ENCODE peak calls at places on chromosomes 7 and 10, in five cellular contexts. One of them, this sample, is unnamed.

GRCh38 chr10:86700851-86701617 is 32.7 kb downstream of the LDB3 start:
- DNase-seq in BJ: no peak
- DNase-seq in psoas muscle: peak; percentile 40
- DNase-seq in PC-3: no peak
- DNase-seq in tibial nerve: no peak
- DNase-seq in this sample: no peak

GRCh38 chr7:81937091-81937490 is 167.2 kb upstream of the HGF start:
- DNase-seq in BJ: no peak
- DNase-seq in tibial nerve: no peak
- DNase-seq in PC-3: no peak
- DNase-seq in psoas muscle: no peak
- DNase-seq in this sample: peak; percentile 8

GRCh38 chr7:106896268-106896667 is 31.2 kb downstream of the PIK3CG start:
- DNase-seq in BJ: no peak
- DNase-seq in psoas muscle: no peak
- DNase-seq in PC-3: no peak
- DNase-seq in tibial nerve: no peak
- DNase-seq in this sample: no peak

GRCh38 chr7:103131225-103131624 is 17.7 kb downstream of the NAPEPLD start:
- DNase-seq in tibial nerve: no peak
- DNase-seq in psoas muscle: no peak
- DNase-seq in PC-3: peak; percentile 52
- DNase-seq in BJ: no peak
- DNase-seq in this sample: peak; percentile 62

GRCh38 chr7:111982804-111983203 is 223.4 kb downstream of the DOCK4 start:
- DNase-seq in tibial nerve: no peak
- DNase-seq in PC-3: peak; percentile 15
- DNase-seq in BJ: no peak
- DNase-seq in psoas muscle: no peak
- DNase-seq in this sample: no peak

GRCh38 chr7:18041202-18041601 is 13.6 kb upstream of the PRPS1L1 start:
- DNase-seq in PC-3: peak; percentile 13
- DNase-seq in BJ: no peak
- DNase-seq in psoas muscle: no peak
- DNase-seq in tibial nerve: no peak
- DNase-seq in this sample: no peak

GRCh38 chr10:49089152-49089788 is 26.1 kb downstream of the VSTM4 start:
- DNase-seq in BJ: no peak
- DNase-seq in tibial nerve: no peak
- DNase-seq in psoas muscle: no peak
- DNase-seq in PC-3: no peak
- DNase-seq in this sample: no peak

GRCh38 chr7:13034693-13035092 is 347.3 kb downstream of the ARL4A start:
- DNase-seq in tibial nerve: no peak
- DNase-seq in PC-3: no peak
- DNase-seq in BJ: no peak
- DNase-seq in psoas muscle: no peak
- DNase-seq in this sample: no peak

GRCh38 chr10:84406592-84406991 is 78.2 kb downstream of the CCSER2 start:
- DNase-seq in tibial nerve: no peak
- DNase-seq in PC-3: no peak
- DNase-seq in BJ: no peak
- DNase-seq in psoas muscle: no peak
- DNase-seq in this sample: no peak

GRCh38 chr7:888081-889024 is 12.0 kb downstream of the GET4 start:
- DNase-seq in PC-3: no peak
- DNase-seq in BJ: no peak
- DNase-seq in psoas muscle: peak; percentile 49
- DNase-seq in tibial nerve: no peak
- DNase-seq in this sample: no peak

GRCh38 chr10:33801705-33802104 is 467.2 kb upstream of the NRP1 start:
- DNase-seq in tibial nerve: no peak
- DNase-seq in psoas muscle: peak; percentile 57
- DNase-seq in PC-3: peak; percentile 100
- DNase-seq in BJ: no peak
- DNase-seq in this sample: peak; percentile 92

GRCh38 chr7:105614341-105614840 is 33.1 kb upstream of the EFCAB10 start:
- DNase-seq in tibial nerve: no peak
- DNase-seq in PC-3: no peak
- DNase-seq in psoas muscle: no peak
- DNase-seq in BJ: no peak
- DNase-seq in this sample: no peak

GRCh38 chr10:3805227-3805790 is 20.3 kb upstream of the KLF6 start:
- DNase-seq in psoas muscle: peak; percentile 53
- DNase-seq in BJ: no peak
- DNase-seq in PC-3: peak; percentile 75
- DNase-seq in tibial nerve: no peak
- DNase-seq in this sample: peak; percentile 91

GRCh38 chr7:73496626-73497025 is 25.5 kb downstream of the BAZ1B start:
- DNase-seq in psoas muscle: no peak
- DNase-seq in PC-3: no peak
- DNase-seq in BJ: no peak
- DNase-seq in tibial nerve: no peak
- DNase-seq in this sample: no peak

GRCh38 chr7:95046494-95047240 is 139.3 kb downstream of the PPP1R9A start:
- DNase-seq in PC-3: no peak
- DNase-seq in tibial nerve: no peak
- DNase-seq in BJ: no peak
- DNase-seq in psoas muscle: no peak
- DNase-seq in this sample: no peak

GRCh38 chr7:3065724-3066143 is 22.1 kb upstream of the CARD11 start:
- DNase-seq in BJ: no peak
- DNase-seq in tibial nerve: no peak
- DNase-seq in PC-3: peak; percentile 33
- DNase-seq in psoas muscle: peak; percentile 52
- DNase-seq in this sample: peak; percentile 25

GRCh38 chr7:21086688-21087087 is 300.0 kb upstream of the SP8 start:
- DNase-seq in PC-3: peak; percentile 93
- DNase-seq in tibial nerve: no peak
- DNase-seq in BJ: no peak
- DNase-seq in psoas muscle: no peak
- DNase-seq in this sample: peak; percentile 71

GRCh38 chr7:44431091-44431608 is 59.3 kb downstream of the NUDCD3 start:
- DNase-seq in PC-3: peak; percentile 9
- DNase-seq in BJ: no peak
- DNase-seq in psoas muscle: no peak
- DNase-seq in tibial nerve: no peak
- DNase-seq in this sample: no peak

GRCh38 chr7:148495614-148496013 is 95.0 kb upstream of the C7orf33 start:
- DNase-seq in psoas muscle: no peak
- DNase-seq in BJ: no peak
- DNase-seq in tibial nerve: no peak
- DNase-seq in PC-3: no peak
- DNase-seq in this sample: no peak

GRCh38 chr10:91077549-91078017 is 142.9 kb upstream of the PCGF5 start:
- DNase-seq in tibial nerve: no peak
- DNase-seq in PC-3: peak; percentile 19
- DNase-seq in BJ: no peak
- DNase-seq in psoas muscle: peak; percentile 81
- DNase-seq in this sample: peak; percentile 38

GRCh38 chr10:67782556-67782955 is 55.4 kb downstream of the DNAJC12 start:
- DNase-seq in BJ: no peak
- DNase-seq in tibial nerve: no peak
- DNase-seq in PC-3: peak; percentile 39
- DNase-seq in psoas muscle: no peak
- DNase-seq in this sample: no peak
- H3K4me3 ChIP-seq in BJ: no peak overlapping the region
- H3K4me3 ChIP-seq in tibial nerve: no peak overlapping the region
- H3K4me3 ChIP-seq in PC-3: no peak overlapping the region
- H3K4me3 ChIP-seq in psoas muscle: no peak overlapping the region
- H3K4me3 ChIP-seq in this sample: no peak overlapping the region

GRCh38 chr10:7436490-7437100 is 25.8 kb upstream of the SFMBT2 start:
- DNase-seq in tibial nerve: no peak
- DNase-seq in PC-3: peak; percentile 13
- DNase-seq in BJ: no peak
- DNase-seq in psoas muscle: no peak
- DNase-seq in this sample: no peak
- H3K4me3 ChIP-seq in tibial nerve: no peak overlapping the region
- H3K4me3 ChIP-seq in PC-3: no peak overlapping the region
- H3K4me3 ChIP-seq in BJ: no peak overlapping the region
- H3K4me3 ChIP-seq in psoas muscle: no peak overlapping the region
- H3K4me3 ChIP-seq in this sample: no peak overlapping the region

DNA sequence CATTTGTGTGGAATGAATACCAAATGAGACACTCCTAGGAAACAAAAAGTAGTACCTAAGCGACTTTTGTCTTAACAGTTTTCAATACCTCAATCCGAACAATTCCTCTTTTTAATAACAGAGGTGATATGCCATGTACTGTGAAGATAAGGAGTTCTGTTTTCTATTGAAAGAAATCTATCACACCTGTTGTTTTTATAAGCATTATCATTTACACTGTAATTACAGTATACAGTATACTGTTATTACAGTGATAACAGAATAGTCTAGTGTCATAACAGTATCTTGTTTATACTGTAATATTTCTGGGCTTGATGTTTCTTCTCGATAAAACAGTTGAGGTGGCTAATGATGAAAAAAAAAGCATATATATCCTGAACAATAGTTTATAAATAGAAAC is 9.4 kb upstream of the RHOBTB1 start:
- DNase-seq in psoas muscle: no peak
- DNase-seq in BJ: no peak
- DNase-seq in PC-3: no peak
- DNase-seq in tibial nerve: no peak
- DNase-seq in this sample: no peak
- H3K4me3 ChIP-seq in psoas muscle: no peak overlapping the region
- H3K4me3 ChIP-seq in BJ: no peak overlapping the region
- H3K4me3 ChIP-seq in PC-3: no peak overlapping the region
- H3K4me3 ChIP-seq in tibial nerve: no peak overlapping the region
- H3K4me3 ChIP-seq in this sample: no peak overlapping the region

GRCh38 chr7:87934699-87935372 is 785 bp downstream of the ADAM22 start:
- DNase-seq in psoas muscle: peak; percentile 44
- DNase-seq in PC-3: no peak
- DNase-seq in BJ: no peak
- DNase-seq in tibial nerve: no peak
- DNase-seq in this sample: no peak
- H3K4me3 ChIP-seq in psoas muscle: peak overlapping the region; percentile 80
- H3K4me3 ChIP-seq in PC-3: peak overlapping the region; percentile 86
- H3K4me3 ChIP-seq in BJ: peak overlapping the region; percentile 46
- H3K4me3 ChIP-seq in tibial nerve: peak overlapping the region; percentile 55
- H3K4me3 ChIP-seq in this sample: peak overlapping the region; percentile 45